ENCODE peak calls at places on chromosomes 5 and 9, in nine cellular contexts. R, V, H, Z, F, T, J, U and E are unnamed samples.

GRCh38 chr5:34684281-34684979 is 28.3 kb downstream of the RAI14 start:
- DNase-seq in J (no peak), R (no peak), F (no peak), T (peak; percentile 26), U (no peak), H (no peak), Z (peak; percentile 53), V (peak; percentile 7), E (no peak)

GRCh38 chr9:70444904-70445303 is 30.4 kb upstream of the KLF9 start:
- DNase-seq in J (no peak), T (no peak), V (no peak), U (no peak), R (no peak), F (no peak), Z (no peak), H (no peak), E (no peak)

GRCh38 chr9:92983984-92984589 is 36.8 kb downstream of the FGD3 start:
- DNase-seq in F (peak; percentile 45), T (no peak), J (peak; percentile 8), U (no peak), Z (peak; percentile 22), H (no peak), R (no peak), V (no peak), E (no peak)

GRCh38 chr9:108434502-108434901 is 421.3 kb downstream of the ACTL7B start:
- DNase-seq in Z (no peak), T (no peak), H (no peak), F (no peak), V (no peak), J (no peak), U (no peak), R (no peak), E (no peak)

GRCh38 chr5:178331491-178331981 is 98.9 kb upstream of the PHYKPL start:
- DNase-seq in U (no peak), J (no peak), Z (no peak), V (peak; percentile 91), T (no peak), F (no peak), H (no peak), R (no peak), E (no peak)

GRCh38 chr9:804026-804425 is 37.5 kb upstream of the DMRT1 start:
- DNase-seq in U (no peak), Z (peak; percentile 35), T (no peak), F (no peak), V (no peak), J (no peak), R (no peak), H (no peak), E (no peak)

GRCh38 chr9:6354072-6354686 is 26.0 kb downstream of the TPD52L3 start:
- DNase-seq in R (peak; percentile 9), Z (peak; percentile 52), V (no peak), F (no peak), U (no peak), T (no peak), H (no peak), J (no peak), E (no peak)

GRCh38 chr9:93812410-93812668 is 142.8 kb downstream of the BARX1 start:
- DNase-seq in T (no peak), H (no peak), F (no peak), Z (no peak), U (no peak), R (no peak), J (no peak), V (no peak), E (no peak)

GRCh38 chr5:158013939-158014338 is 155.0 kb upstream of the CLINT1 start:
- DNase-seq in Z (no peak), U (no peak), J (no peak), V (no peak), H (no peak), T (no peak), F (no peak), R (no peak), E (no peak)

GRCh38 chr9:127463891-127464290 is 12.6 kb downstream of the LRSAM1 start:
- DNase-seq in R (no peak), V (peak; percentile 13), U (no peak), T (no peak), J (no peak), F (no peak), Z (no peak), H (no peak), E (no peak)

GRCh38 chr5:59042201-59042600 is 459.3 kb downstream of the RAB3C start:
- DNase-seq in J (no peak), H (no peak), U (no peak), F (peak; percentile 31), T (no peak), R (no peak), Z (peak; percentile 77), V (no peak), E (no peak)

GRCh38 chr9:74666625-74667316 is 169.6 kb downstream of the RORB start:
- DNase-seq in F (no peak), R (no peak), T (no peak), H (no peak), J (no peak), V (no peak), U (no peak), Z (no peak), E (no peak)

GRCh38 chr9:134358026-134358967 is 32.0 kb downstream of the RXRA start:
- DNase-seq in R (no peak), F (no peak), U (no peak), Z (no peak), T (no peak), J (no peak), V (peak; percentile 38), H (no peak), E (no peak)

GRCh38 chr5:173010547-173011464 is 27.2 kb downstream of the ATP6V0E1 start:
- DNase-seq in F (no peak), T (no peak), H (no peak), V (peak; percentile 56), U (no peak), J (no peak), Z (no peak), R (no peak), E (no peak)

GRCh38 chr5:60487466-60487865 is 212.5 kb downstream of the DEPDC1B start:
- DNase-seq in V (no peak), J (no peak), H (no peak), U (no peak), F (no peak), R (no peak), T (no peak), Z (no peak), E (no peak)

GRCh38 chr9:136198605-136199083 is 6.3 kb downstream of the LHX3 start:
- DNase-seq in J (no peak), U (no peak), V (no peak), H (no peak), F (no peak), Z (no peak), R (no peak), T (no peak), E (no peak)

GRCh38 chr9:131361202-131361833 is 32.6 kb upstream of the PRRC2B start:
- DNase-seq in Z (peak; percentile 50), H (peak; percentile 5), V (no peak), R (peak; percentile 18), F (peak; percentile 72), U (no peak), T (peak; percentile 41), J (no peak), E (no peak)

GRCh38 chr9:95852059-95853032 is 23.1 kb upstream of the ERCC6L2 start:
- DNase-seq in H (no peak), U (no peak), R (no peak), J (no peak), V (no peak), F (no peak), Z (peak; percentile 63), T (no peak), E (no peak)

GRCh38 chr9:134326754-134327526 is 685 bp downstream of the RXRA start:
- DNase-seq in H (no peak), F (no peak), Z (no peak), T (no peak), R (no peak), J (no peak), V (no peak), U (no peak), E (no peak)

GRCh38 chr9:34576593-34576935 is 13.0 kb downstream of the CNTFR start:
- DNase-seq in Z (no peak), T (no peak), U (no peak), R (no peak), H (no peak), F (no peak), V (no peak), J (no peak), E (no peak)

GRCh38 chr9:34675048-34675714 is 12.7 kb upstream of the CCL27 start:
- DNase-seq in R (no peak), H (peak; percentile 52), Z (peak; percentile 28), V (peak; percentile 10), U (peak; percentile 23), J (peak; percentile 31), F (peak; percentile 77), T (no peak), E (peak; percentile 18)

GRCh38 chr5:10736354-10736753 is 24.7 kb downstream of the DAP start:
- DNase-seq in V (no peak), Z (no peak), J (no peak), H (no peak), F (no peak), R (no peak), U (no peak), T (no peak), E (no peak)

GRCh38 chr9:100170085-100170484 is 71.0 kb downstream of the INVS start:
- DNase-seq in F (no peak), U (no peak), V (no peak), Z (no peak), R (no peak), T (no peak), H (no peak), J (no peak), E (no peak)

GRCh38 chr9:36268007-36268427 is 9.8 kb upstream of the GNE start:
- DNase-seq in U (no peak), R (no peak), V (no peak), F (no peak), J (no peak), T (no peak), Z (peak; percentile 85), H (no peak), E (no peak)

GRCh38 chr9:93911871-93912554 is 43.1 kb downstream of the BARX1 start:
- DNase-seq in J (no peak), Z (peak; percentile 21), H (no peak), V (no peak), R (no peak), F (no peak), T (no peak), U (no peak), E (no peak)

GRCh38 chr5:74334434-74335364 is 305.8 kb downstream of the ENC1 start:
- DNase-seq in U (no peak), R (no peak), J (no peak), Z (no peak), F (no peak), H (no peak), V (no peak), T (no peak), E (no peak)

GRCh38 chr9:94948567-94949235 is 222.2 kb downstream of the AOPEP start:
- DNase-seq in Z (no peak), R (no peak), F (no peak), V (peak; percentile 54), J (no peak), U (no peak), H (no peak), T (no peak), E (no peak)

GRCh38 chr5:136182618-136183017 is 10.3 kb downstream of the SMIM32 start:
- DNase-seq in U (no peak), V (no peak), J (no peak), R (no peak), T (no peak), H (no peak), F (no peak), Z (no peak), E (no peak)

GRCh38 chr9:114426046-114426948 is 38.5 kb upstream of the AKNA start:
- DNase-seq in F (no peak), U (no peak), H (no peak), J (no peak), Z (no peak), R (no peak), T (no peak), V (no peak), E (no peak)

GRCh38 chr5:51201708-51202107 is 181.5 kb upstream of the ISL1 start:
- DNase-seq in V (no peak), T (no peak), F (no peak), Z (no peak), R (no peak), H (no peak), J (no peak), U (no peak), E (no peak)

GRCh38 chr9:27335088-27335487 is 38.1 kb upstream of the EQTN start:
- DNase-seq in J (no peak), F (no peak), V (no peak), R (no peak), T (no peak), H (no peak), U (no peak), Z (no peak), E (no peak)